ENCODE peak calls at places on chromosomes 7 and 10, in nine cellular contexts. H is stimulated activated CD8-positive, alpha-beta memory T cell treated with anti-CD3 and anti-CD28 coated beads, Interleukin-2, amount 100 ng/mL, for 1 hour; V is neural crest cell; R is heart left ventricle; L is NCI-H748 treated with DMSO at 0.1 percent for 48 hours; U is esophagus muscularis mucosa; E is T-helper 2 cell; O is effector memory CD4-positive, alpha-beta T cell; J is mucosa of gallbladder. P is an unnamed sample.

GRCh38 chr10:88152720-88153119 is 289.3 kb downstream of the PTEN start:
- DNase-seq in R (no peak), H (no peak), L (no peak), E (no peak), O (peak), J (no peak), U (no peak), V (no peak), P (peak)

GRCh38 chr7:151372612-151373265 is 31.1 kb downstream of the NUB1 start:
- DNase-seq in U (no peak), E (no peak), L (no peak), R (no peak), O (no peak), J (no peak), V (no peak), H (no peak), P (no peak)

GRCh38 chr10:52258791-52259427 is 55.2 kb upstream of the DKK1 start:
- DNase-seq in R (no peak), J (no peak), U (no peak), O (no peak), E (no peak), L (no peak), H (no peak), V (no peak), P (no peak)

GRCh38 chr10:12726971-12727831 is 274.3 kb downstream of the CCDC3 start:
- DNase-seq in J (no peak), R (no peak), U (no peak), H (no peak), O (no peak), E (no peak), L (no peak), V (no peak), P (no peak)

GRCh38 chr7:75639071-75639892 is 99.5 kb downstream of the HIP1 start:
- DNase-seq in V (peak), H (no peak), E (peak), J (peak), R (peak), L (no peak), U (no peak), O (peak), P (peak)

GRCh38 chr7:14888904-14889482 is 13.6 kb downstream of the DGKB start:
- DNase-seq in V (no peak), E (no peak), J (no peak), R (no peak), U (no peak), L (no peak), O (no peak), H (no peak), P (no peak)

GRCh38 chr7:47371733-47372368 is 210.1 kb downstream of the TNS3 start:
- DNase-seq in U (no peak), J (peak), O (no peak), L (peak), V (no peak), H (no peak), E (no peak), R (peak), P (peak)

GRCh38 chr10:99393036-99393435 is 37.4 kb downstream of the GOT1 start:
- DNase-seq in O (no peak), V (no peak), L (no peak), H (no peak), U (no peak), R (no peak), J (no peak), E (no peak), P (no peak)

GRCh38 chr7:33762903-33763295 is 142.4 kb upstream of the BMPER start:
- DNase-seq in E (no peak), L (no peak), O (no peak), V (no peak), J (no peak), U (no peak), H (no peak), R (no peak), P (no peak)

GRCh38 chr10:103854687-103855423 is 521 bp downstream of the SH3PXD2A start:
- DNase-seq in R (peak), E (no peak), J (no peak), L (no peak), H (no peak), V (peak), U (no peak), O (no peak), P (peak)

GRCh38 chr10:14146005-14146404 is 184.7 kb downstream of the FRMD4A start:
- DNase-seq in O (no peak), H (no peak), E (no peak), V (no peak), U (no peak), J (no peak), R (no peak), L (no peak), P (peak)

GRCh38 chr7:128406986-128407589 is 2.7 kb downstream of the IMPDH1 start:
- DNase-seq in H (no peak), V (no peak), U (no peak), L (no peak), O (no peak), J (no peak), R (no peak), E (no peak), P (no peak)

GRCh38 chr10:95467162-95467599 is 94.0 kb downstream of the SORBS1 start:
- DNase-seq in E (no peak), R (peak), O (no peak), V (peak), H (no peak), U (no peak), L (no peak), J (no peak), P (peak)

GRCh38 chr7:107207459-107207858 is 38.7 kb downstream of the HBP1 start:
- DNase-seq in R (no peak), V (no peak), U (no peak), E (no peak), J (no peak), O (no peak), L (no peak), H (no peak), P (no peak)

GRCh38 chr10:61283489-61284221 is 169.5 kb downstream of the TMEM26 start:
- DNase-seq in H (no peak), J (no peak), V (no peak), L (no peak), R (no peak), E (no peak), O (no peak), U (no peak), P (no peak)

GRCh38 chr10:83539528-83540308 is 599.6 kb upstream of the GHITM start:
- DNase-seq in R (peak), E (no peak), O (no peak), V (no peak), J (peak), U (no peak), H (no peak), L (no peak), P (peak)

GRCh38 chr7:113394856-113395255 is 276.5 kb upstream of the SMIM30 start:
- DNase-seq in U (no peak), H (no peak), O (no peak), R (no peak), E (no peak), V (no peak), L (no peak), J (no peak), P (peak)

P was measured in MCF 10A.